ENCODE peak calls at places on chromosomes 12 and 14, in ten cellular contexts. One of them, this sample, is unnamed.
A peak's percentile ranks its signal among the peaks of the same experiment; 100 is the strongest.

GRCh38 chr12:26869908-26870459 is 37.0 kb upstream of the ITPR2 start:
- DNase-seq in epithelial cell of proximal tubule: no peak
- DNase-seq in astrocyte of the cerebellum: no peak
- DNase-seq in ovary: no peak
- DNase-seq in H9: peak; percentile 42
- DNase-seq in brain microvascular endothelial cell: no peak
- DNase-seq in CD4-positive, alpha-beta T cell: no peak
- DNase-seq in progenitor cell of endocrine pancreas: no peak
- DNase-seq in bronchial epithelial cell: no peak
- DNase-seq in NB4: no peak
- DNase-seq in this sample: no peak

GRCh38 chr12:79685068-79685467 is 5.7 kb downstream of the PAWR start:
- DNase-seq in CD4-positive, alpha-beta T cell: no peak
- DNase-seq in brain microvascular endothelial cell: no peak
- DNase-seq in NB4: no peak
- DNase-seq in astrocyte of the cerebellum: peak; percentile 54
- DNase-seq in epithelial cell of proximal tubule: no peak
- DNase-seq in progenitor cell of endocrine pancreas: no peak
- DNase-seq in H9: no peak
- DNase-seq in ovary: no peak
- DNase-seq in bronchial epithelial cell: peak; percentile 97
- DNase-seq in this sample: no peak

GRCh38 chr14:73058923-73059311 is 583 bp downstream of the RBM25 start:
- DNase-seq in epithelial cell of proximal tubule: no peak
- DNase-seq in CD4-positive, alpha-beta T cell: no peak
- DNase-seq in progenitor cell of endocrine pancreas: no peak
- DNase-seq in bronchial epithelial cell: peak; percentile 25
- DNase-seq in astrocyte of the cerebellum: no peak
- DNase-seq in NB4: peak; percentile 73
- DNase-seq in ovary: no peak
- DNase-seq in H9: peak; percentile 41
- DNase-seq in brain microvascular endothelial cell: peak; percentile 7
- DNase-seq in this sample: peak; percentile 65

GRCh38 chr12:28024231-28024995 is 51.9 kb upstream of the PTHLH start:
- DNase-seq in H9: no peak
- DNase-seq in astrocyte of the cerebellum: peak; percentile 51
- DNase-seq in brain microvascular endothelial cell: peak; percentile 88
- DNase-seq in CD4-positive, alpha-beta T cell: no peak
- DNase-seq in NB4: no peak
- DNase-seq in epithelial cell of proximal tubule: peak; percentile 74
- DNase-seq in ovary: no peak
- DNase-seq in bronchial epithelial cell: peak; percentile 97
- DNase-seq in progenitor cell of endocrine pancreas: no peak
- DNase-seq in this sample: no peak

GRCh38 chr12:4438834-4439596 is 6.6 kb downstream of the FGF6 start:
- DNase-seq in epithelial cell of proximal tubule: no peak
- DNase-seq in astrocyte of the cerebellum: no peak
- DNase-seq in ovary: no peak
- DNase-seq in bronchial epithelial cell: no peak
- DNase-seq in NB4: peak; percentile 94
- DNase-seq in progenitor cell of endocrine pancreas: no peak
- DNase-seq in brain microvascular endothelial cell: no peak
- DNase-seq in CD4-positive, alpha-beta T cell: no peak
- DNase-seq in H9: no peak
- DNase-seq in this sample: no peak

GRCh38 chr14:104507443-104507842 is 72.1 kb upstream of the C14orf180 start:
- DNase-seq in ovary: no peak
- DNase-seq in H9: no peak
- DNase-seq in astrocyte of the cerebellum: no peak
- DNase-seq in bronchial epithelial cell: no peak
- DNase-seq in NB4: no peak
- DNase-seq in epithelial cell of proximal tubule: no peak
- DNase-seq in brain microvascular endothelial cell: no peak
- DNase-seq in progenitor cell of endocrine pancreas: no peak
- DNase-seq in CD4-positive, alpha-beta T cell: no peak
- DNase-seq in this sample: no peak

GRCh38 chr14:54440037-54440436 is 1.1 kb downstream of the CNIH1 start:
- DNase-seq in astrocyte of the cerebellum: no peak
- DNase-seq in brain microvascular endothelial cell: no peak
- DNase-seq in progenitor cell of endocrine pancreas: no peak
- DNase-seq in CD4-positive, alpha-beta T cell: no peak
- DNase-seq in epithelial cell of proximal tubule: no peak
- DNase-seq in H9: no peak
- DNase-seq in bronchial epithelial cell: peak; percentile 5
- DNase-seq in ovary: no peak
- DNase-seq in NB4: no peak
- DNase-seq in this sample: no peak

GRCh38 chr14:100278702-100279101 is 27.5 kb downstream of the SLC25A29 start:
- DNase-seq in bronchial epithelial cell: peak; percentile 57
- DNase-seq in brain microvascular endothelial cell: peak; percentile 63
- DNase-seq in astrocyte of the cerebellum: peak; percentile 44
- DNase-seq in progenitor cell of endocrine pancreas: no peak
- DNase-seq in NB4: peak; percentile 75
- DNase-seq in epithelial cell of proximal tubule: no peak
- DNase-seq in H9: no peak
- DNase-seq in ovary: no peak
- DNase-seq in CD4-positive, alpha-beta T cell: no peak
- DNase-seq in this sample: peak; percentile 58

GRCh38 chr12:83865431-83865830 is 1047.2 kb downstream of the SLC6A15 start:
- DNase-seq in ovary: no peak
- DNase-seq in brain microvascular endothelial cell: no peak
- DNase-seq in epithelial cell of proximal tubule: no peak
- DNase-seq in NB4: no peak
- DNase-seq in astrocyte of the cerebellum: peak; percentile 19
- DNase-seq in bronchial epithelial cell: peak; percentile 62
- DNase-seq in progenitor cell of endocrine pancreas: no peak
- DNase-seq in CD4-positive, alpha-beta T cell: no peak
- DNase-seq in H9: no peak
- DNase-seq in this sample: no peak

GRCh38 chr12:93762912-93763311 is 85.7 kb downstream of the CRADD start:
- DNase-seq in progenitor cell of endocrine pancreas: no peak
- DNase-seq in brain microvascular endothelial cell: no peak
- DNase-seq in NB4: no peak
- DNase-seq in epithelial cell of proximal tubule: no peak
- DNase-seq in CD4-positive, alpha-beta T cell: no peak
- DNase-seq in H9: no peak
- DNase-seq in bronchial epithelial cell: no peak
- DNase-seq in astrocyte of the cerebellum: no peak
- DNase-seq in ovary: no peak
- DNase-seq in this sample: no peak

GRCh38 chr12:102430661-102431060 is 49.7 kb downstream of the IGF1 start:
- DNase-seq in bronchial epithelial cell: no peak
- DNase-seq in brain microvascular endothelial cell: no peak
- DNase-seq in progenitor cell of endocrine pancreas: no peak
- DNase-seq in astrocyte of the cerebellum: no peak
- DNase-seq in CD4-positive, alpha-beta T cell: no peak
- DNase-seq in NB4: no peak
- DNase-seq in ovary: no peak
- DNase-seq in epithelial cell of proximal tubule: no peak
- DNase-seq in H9: no peak
- DNase-seq in this sample: no peak

GRCh38 chr12:102429755-102430154 is 50.6 kb downstream of the IGF1 start:
- DNase-seq in brain microvascular endothelial cell: no peak
- DNase-seq in ovary: no peak
- DNase-seq in H9: no peak
- DNase-seq in epithelial cell of proximal tubule: no peak
- DNase-seq in progenitor cell of endocrine pancreas: no peak
- DNase-seq in CD4-positive, alpha-beta T cell: no peak
- DNase-seq in astrocyte of the cerebellum: no peak
- DNase-seq in bronchial epithelial cell: no peak
- DNase-seq in NB4: no peak
- DNase-seq in this sample: no peak

GRCh38 chr12:102426599-102427541 is 53.5 kb downstream of the IGF1 start:
- DNase-seq in ovary: no peak
- DNase-seq in CD4-positive, alpha-beta T cell: no peak
- DNase-seq in astrocyte of the cerebellum: no peak
- DNase-seq in NB4: no peak
- DNase-seq in progenitor cell of endocrine pancreas: no peak
- DNase-seq in epithelial cell of proximal tubule: no peak
- DNase-seq in brain microvascular endothelial cell: no peak
- DNase-seq in bronchial epithelial cell: no peak
- DNase-seq in H9: no peak
- DNase-seq in this sample: no peak

GRCh38 chr12:102427542-102427923 is 52.8 kb downstream of the IGF1 start:
- DNase-seq in progenitor cell of endocrine pancreas: no peak
- DNase-seq in brain microvascular endothelial cell: no peak
- DNase-seq in NB4: no peak
- DNase-seq in bronchial epithelial cell: no peak
- DNase-seq in CD4-positive, alpha-beta T cell: no peak
- DNase-seq in astrocyte of the cerebellum: no peak
- DNase-seq in ovary: peak; percentile 34
- DNase-seq in epithelial cell of proximal tubule: no peak
- DNase-seq in H9: no peak
- DNase-seq in this sample: no peak

DNA sequence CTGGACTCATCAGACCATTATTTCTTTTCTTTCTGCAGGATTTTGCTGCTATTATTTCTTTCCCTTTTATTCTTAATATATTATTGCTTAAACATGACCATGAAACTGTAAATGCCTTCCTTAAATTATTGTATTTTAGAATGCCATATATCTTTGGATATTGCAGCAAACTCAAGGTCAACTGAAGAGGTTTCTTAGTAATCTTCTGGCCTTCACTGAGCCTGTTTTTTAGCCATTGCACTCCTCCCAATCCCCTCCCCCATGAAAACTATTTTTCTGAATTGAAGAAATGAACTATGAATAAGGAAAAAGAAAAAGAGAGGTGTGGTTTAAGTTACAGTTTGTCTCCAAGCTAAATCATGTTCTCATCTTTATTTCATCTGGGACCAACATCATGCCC is 51.2 kb downstream of the IGF1 start:
- DNase-seq in bronchial epithelial cell: no peak
- DNase-seq in CD4-positive, alpha-beta T cell: no peak
- DNase-seq in astrocyte of the cerebellum: no peak
- DNase-seq in brain microvascular endothelial cell: no peak
- DNase-seq in progenitor cell of endocrine pancreas: no peak
- DNase-seq in H9: no peak
- DNase-seq in epithelial cell of proximal tubule: no peak
- DNase-seq in NB4: no peak
- DNase-seq in ovary: no peak
- DNase-seq in this sample: no peak
- TF ChIP-seq CTCF in bronchial epithelial cell: no peak
- TF ChIP-seq CTCF in CD4-positive, alpha-beta T cell: no peak
- TF ChIP-seq CTCF in astrocyte of the cerebellum: no peak
- TF ChIP-seq CTCF in brain microvascular endothelial cell: no peak
- TF ChIP-seq CTCF in progenitor cell of endocrine pancreas: no peak
- TF ChIP-seq CTCF in H9: no peak
- TF ChIP-seq CTCF in epithelial cell of proximal tubule: no peak
- TF ChIP-seq CTCF in NB4: no peak
- TF ChIP-seq CTCF in ovary: no peak
- TF ChIP-seq CTCF in this sample: no peak

GRCh38 chr14:22653012-22653621 is 9.0 kb upstream of the OR6J1 start:
- DNase-seq in brain microvascular endothelial cell: peak; percentile 60
- DNase-seq in astrocyte of the cerebellum: peak; percentile 62
- DNase-seq in bronchial epithelial cell: peak; percentile 75
- DNase-seq in progenitor cell of endocrine pancreas: peak; percentile 51
- DNase-seq in H9: peak; percentile 86
- DNase-seq in NB4: peak; percentile 63
- DNase-seq in ovary: peak; percentile 56
- DNase-seq in epithelial cell of proximal tubule: no peak
- DNase-seq in CD4-positive, alpha-beta T cell: peak; percentile 39
- DNase-seq in this sample: peak; percentile 61
- TF ChIP-seq CTCF in brain microvascular endothelial cell: peak; percentile 99
- TF ChIP-seq CTCF in astrocyte of the cerebellum: peak; percentile 98
- TF ChIP-seq CTCF in bronchial epithelial cell: peak; percentile 94
- TF ChIP-seq CTCF in progenitor cell of endocrine pancreas: peak; percentile 75
- TF ChIP-seq CTCF in H9: peak; percentile 84
- TF ChIP-seq CTCF in NB4: peak; percentile 85
- TF ChIP-seq CTCF in ovary: peak; percentile 43
- TF ChIP-seq CTCF in epithelial cell of proximal tubule: peak; percentile 98
- TF ChIP-seq CTCF in CD4-positive, alpha-beta T cell: peak; percentile 69
- TF ChIP-seq CTCF in this sample: peak; percentile 59

DNA sequence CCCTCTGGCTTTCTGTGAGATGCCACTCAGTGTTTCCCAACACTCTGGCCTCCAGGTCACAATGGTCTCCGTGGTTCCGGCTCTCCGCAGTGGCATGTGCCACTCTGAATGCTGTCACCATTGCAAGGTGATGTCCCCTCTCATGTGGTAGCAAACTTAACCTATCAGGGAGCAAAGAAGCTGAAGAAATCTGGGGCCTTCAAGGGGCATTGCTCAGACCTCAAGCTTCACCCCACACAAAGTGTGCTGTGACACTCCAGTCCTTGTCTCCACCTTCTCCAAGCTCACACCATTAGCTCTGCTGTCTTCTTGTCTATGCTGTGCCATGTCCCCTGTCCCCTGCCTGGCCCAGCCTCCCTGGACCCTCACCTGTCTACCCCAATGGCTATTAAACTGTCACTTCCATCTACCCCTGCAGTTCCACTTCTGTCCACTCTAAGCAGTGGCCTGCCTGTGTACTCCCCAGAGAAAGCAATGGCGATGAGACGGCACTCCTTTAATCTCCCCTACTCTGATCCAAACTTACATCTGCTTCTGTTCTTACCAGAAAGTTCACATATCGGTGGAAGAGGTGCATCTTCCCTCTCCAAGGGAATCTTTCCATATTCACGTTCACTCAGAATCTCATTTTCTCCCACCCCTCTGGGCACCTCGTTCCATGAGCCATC is 93.7 kb downstream of the DHRS2 start:
- DNase-seq in brain microvascular endothelial cell: no peak
- DNase-seq in NB4: peak; percentile 4
- DNase-seq in astrocyte of the cerebellum: no peak
- DNase-seq in epithelial cell of proximal tubule: no peak
- DNase-seq in CD4-positive, alpha-beta T cell: no peak
- DNase-seq in ovary: no peak
- DNase-seq in progenitor cell of endocrine pancreas: no peak
- DNase-seq in H9: no peak
- DNase-seq in bronchial epithelial cell: no peak
- DNase-seq in this sample: no peak
- TF ChIP-seq CTCF in brain microvascular endothelial cell: peak; percentile 44
- TF ChIP-seq CTCF in NB4: no peak
- TF ChIP-seq CTCF in astrocyte of the cerebellum: no peak
- TF ChIP-seq CTCF in epithelial cell of proximal tubule: no peak
- TF ChIP-seq CTCF in CD4-positive, alpha-beta T cell: no peak
- TF ChIP-seq CTCF in ovary: no peak
- TF ChIP-seq CTCF in progenitor cell of endocrine pancreas: peak; percentile 9
- TF ChIP-seq CTCF in H9: no peak
- TF ChIP-seq CTCF in bronchial epithelial cell: peak; percentile 3
- TF ChIP-seq CTCF in this sample: no peak

DNA sequence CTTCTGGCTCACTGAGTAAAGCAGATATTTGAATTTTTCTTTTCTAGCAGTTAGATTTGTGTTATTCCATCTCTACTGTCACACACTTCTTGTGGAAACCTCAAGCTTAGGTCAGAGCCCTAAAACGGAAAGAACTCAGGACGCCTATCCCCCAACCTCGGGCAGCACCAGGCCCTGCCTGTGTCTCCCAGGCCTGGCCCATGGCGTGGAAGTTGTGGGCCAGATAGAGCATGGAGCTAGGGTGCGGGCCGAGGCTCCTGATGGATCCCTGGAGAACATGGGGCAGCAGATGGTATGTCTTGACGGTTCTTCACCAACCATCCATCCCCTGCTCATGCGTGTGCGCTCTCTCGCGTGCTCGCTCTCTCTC is 20.6 kb downstream of the P2RX4 start:
- DNase-seq in ovary: no peak
- DNase-seq in brain microvascular endothelial cell: no peak
- DNase-seq in astrocyte of the cerebellum: no peak
- DNase-seq in NB4: no peak
- DNase-seq in epithelial cell of proximal tubule: no peak
- DNase-seq in bronchial epithelial cell: no peak
- DNase-seq in CD4-positive, alpha-beta T cell: no peak
- DNase-seq in H9: no peak
- DNase-seq in progenitor cell of endocrine pancreas: no peak
- DNase-seq in this sample: no peak
- TF ChIP-seq CTCF in ovary: no peak
- TF ChIP-seq CTCF in brain microvascular endothelial cell: no peak
- TF ChIP-seq CTCF in astrocyte of the cerebellum: no peak
- TF ChIP-seq CTCF in NB4: no peak
- TF ChIP-seq CTCF in epithelial cell of proximal tubule: no peak
- TF ChIP-seq CTCF in bronchial epithelial cell: no peak
- TF ChIP-seq CTCF in CD4-positive, alpha-beta T cell: no peak
- TF ChIP-seq CTCF in H9: no peak
- TF ChIP-seq CTCF in progenitor cell of endocrine pancreas: no peak
- TF ChIP-seq CTCF in this sample: no peak

This sample was measured in GM13976.